ENCODE peak calls at places on chromosomes 2 and 18, in eight cellular contexts. One of them, this sample, is unnamed.

GRCh38 chr2:241126201-241126611 is 23.1 kb downstream of the PASK start:
- DNase-seq in tibial artery: no peak
- DNase-seq in stimulated activated CD8-positive, alpha-beta memory T cell treated with anti-CD3 and anti-CD28 coated beads, Interleukin-15, amount 100 ng/mL, for 24 hours: no peak
- DNase-seq in caudate nucleus: no peak
- DNase-seq in HS-5: no peak
- DNase-seq in activated CD8-positive, alpha-beta memory T cell treated with anti-CD3 and anti-CD28 coated beads, Interleukin-2, amount 10 ng/mL, durations not matched to agents 7 days and 5 days: no peak
- DNase-seq in activated T-cell treated with anti-CD3 and anti-CD28 coated beads, Interleukin-2, amount 50 U/mL, for 72 hours: no peak
- DNase-seq in GM20000: no peak
- DNase-seq in this sample: no peak

GRCh38 chr2:136235451-136236418 is 117.8 kb upstream of the CXCR4 start:
- DNase-seq in tibial artery: no peak
- DNase-seq in stimulated activated CD8-positive, alpha-beta memory T cell treated with anti-CD3 and anti-CD28 coated beads, Interleukin-15, amount 100 ng/mL, for 24 hours: no peak
- DNase-seq in caudate nucleus: no peak
- DNase-seq in HS-5: peak
- DNase-seq in activated CD8-positive, alpha-beta memory T cell treated with anti-CD3 and anti-CD28 coated beads, Interleukin-2, amount 10 ng/mL, durations not matched to agents 7 days and 5 days: no peak
- DNase-seq in activated T-cell treated with anti-CD3 and anti-CD28 coated beads, Interleukin-2, amount 50 U/mL, for 72 hours: no peak
- DNase-seq in GM20000: no peak
- DNase-seq in this sample: no peak

GRCh38 chr2:9797681-9798556 is 45.4 kb upstream of the TAF1B start:
- DNase-seq in tibial artery: no peak
- DNase-seq in stimulated activated CD8-positive, alpha-beta memory T cell treated with anti-CD3 and anti-CD28 coated beads, Interleukin-15, amount 100 ng/mL, for 24 hours: no peak
- DNase-seq in caudate nucleus: no peak
- DNase-seq in HS-5: no peak
- DNase-seq in activated CD8-positive, alpha-beta memory T cell treated with anti-CD3 and anti-CD28 coated beads, Interleukin-2, amount 10 ng/mL, durations not matched to agents 7 days and 5 days: no peak
- DNase-seq in activated T-cell treated with anti-CD3 and anti-CD28 coated beads, Interleukin-2, amount 50 U/mL, for 72 hours: no peak
- DNase-seq in GM20000: no peak
- DNase-seq in this sample: no peak

GRCh38 chr2:46645681-46646162 is 166.4 kb downstream of the TMEM247 start:
- DNase-seq in tibial artery: no peak
- DNase-seq in stimulated activated CD8-positive, alpha-beta memory T cell treated with anti-CD3 and anti-CD28 coated beads, Interleukin-15, amount 100 ng/mL, for 24 hours: no peak
- DNase-seq in caudate nucleus: peak
- DNase-seq in HS-5: peak
- DNase-seq in activated CD8-positive, alpha-beta memory T cell treated with anti-CD3 and anti-CD28 coated beads, Interleukin-2, amount 10 ng/mL, durations not matched to agents 7 days and 5 days: no peak
- DNase-seq in activated T-cell treated with anti-CD3 and anti-CD28 coated beads, Interleukin-2, amount 50 U/mL, for 72 hours: no peak
- DNase-seq in GM20000: no peak
- DNase-seq in this sample: no peak

GRCh38 chr2:19796036-19796703 is 105.6 kb downstream of the TTC32 start:
- DNase-seq in tibial artery: no peak
- DNase-seq in stimulated activated CD8-positive, alpha-beta memory T cell treated with anti-CD3 and anti-CD28 coated beads, Interleukin-15, amount 100 ng/mL, for 24 hours: no peak
- DNase-seq in caudate nucleus: no peak
- DNase-seq in HS-5: no peak
- DNase-seq in activated CD8-positive, alpha-beta memory T cell treated with anti-CD3 and anti-CD28 coated beads, Interleukin-2, amount 10 ng/mL, durations not matched to agents 7 days and 5 days: no peak
- DNase-seq in activated T-cell treated with anti-CD3 and anti-CD28 coated beads, Interleukin-2, amount 50 U/mL, for 72 hours: no peak
- DNase-seq in GM20000: no peak
- DNase-seq in this sample: no peak

GRCh38 chr2:7430421-7430868 is 513.2 kb downstream of the RNF144A start:
- DNase-seq in tibial artery: no peak
- DNase-seq in stimulated activated CD8-positive, alpha-beta memory T cell treated with anti-CD3 and anti-CD28 coated beads, Interleukin-15, amount 100 ng/mL, for 24 hours: no peak
- DNase-seq in caudate nucleus: no peak
- DNase-seq in HS-5: no peak
- DNase-seq in activated CD8-positive, alpha-beta memory T cell treated with anti-CD3 and anti-CD28 coated beads, Interleukin-2, amount 10 ng/mL, durations not matched to agents 7 days and 5 days: peak
- DNase-seq in activated T-cell treated with anti-CD3 and anti-CD28 coated beads, Interleukin-2, amount 50 U/mL, for 72 hours: peak
- DNase-seq in GM20000: no peak
- DNase-seq in this sample: no peak

GRCh38 chr18:13309031-13309430 is 90.5 kb downstream of the LDLRAD4 start:
- DNase-seq in tibial artery: no peak
- DNase-seq in stimulated activated CD8-positive, alpha-beta memory T cell treated with anti-CD3 and anti-CD28 coated beads, Interleukin-15, amount 100 ng/mL, for 24 hours: no peak
- DNase-seq in caudate nucleus: no peak
- DNase-seq in HS-5: no peak
- DNase-seq in activated CD8-positive, alpha-beta memory T cell treated with anti-CD3 and anti-CD28 coated beads, Interleukin-2, amount 10 ng/mL, durations not matched to agents 7 days and 5 days: no peak
- DNase-seq in activated T-cell treated with anti-CD3 and anti-CD28 coated beads, Interleukin-2, amount 50 U/mL, for 72 hours: no peak
- DNase-seq in GM20000: no peak
- DNase-seq in this sample: peak

GRCh38 chr2:109125595-109126500 is 3.2 kb upstream of the SH3RF3 start:
- DNase-seq in tibial artery: no peak
- DNase-seq in stimulated activated CD8-positive, alpha-beta memory T cell treated with anti-CD3 and anti-CD28 coated beads, Interleukin-15, amount 100 ng/mL, for 24 hours: no peak
- DNase-seq in caudate nucleus: no peak
- DNase-seq in HS-5: peak
- DNase-seq in activated CD8-positive, alpha-beta memory T cell treated with anti-CD3 and anti-CD28 coated beads, Interleukin-2, amount 10 ng/mL, durations not matched to agents 7 days and 5 days: no peak
- DNase-seq in activated T-cell treated with anti-CD3 and anti-CD28 coated beads, Interleukin-2, amount 50 U/mL, for 72 hours: no peak
- DNase-seq in GM20000: no peak
- DNase-seq in this sample: no peak

GRCh38 chr18:76581261-76581660 is 86.2 kb upstream of the ZNF516 start:
- DNase-seq in tibial artery: no peak
- DNase-seq in stimulated activated CD8-positive, alpha-beta memory T cell treated with anti-CD3 and anti-CD28 coated beads, Interleukin-15, amount 100 ng/mL, for 24 hours: no peak
- DNase-seq in caudate nucleus: no peak
- DNase-seq in HS-5: no peak
- DNase-seq in activated CD8-positive, alpha-beta memory T cell treated with anti-CD3 and anti-CD28 coated beads, Interleukin-2, amount 10 ng/mL, durations not matched to agents 7 days and 5 days: no peak
- DNase-seq in activated T-cell treated with anti-CD3 and anti-CD28 coated beads, Interleukin-2, amount 50 U/mL, for 72 hours: no peak
- DNase-seq in GM20000: no peak
- DNase-seq in this sample: peak

GRCh38 chr18:37322497-37323035 is 243.0 kb downstream of the CELF4 start:
- DNase-seq in tibial artery: no peak
- DNase-seq in stimulated activated CD8-positive, alpha-beta memory T cell treated with anti-CD3 and anti-CD28 coated beads, Interleukin-15, amount 100 ng/mL, for 24 hours: no peak
- DNase-seq in caudate nucleus: peak
- DNase-seq in HS-5: no peak
- DNase-seq in activated CD8-positive, alpha-beta memory T cell treated with anti-CD3 and anti-CD28 coated beads, Interleukin-2, amount 10 ng/mL, durations not matched to agents 7 days and 5 days: peak
- DNase-seq in activated T-cell treated with anti-CD3 and anti-CD28 coated beads, Interleukin-2, amount 50 U/mL, for 72 hours: peak
- DNase-seq in GM20000: peak
- DNase-seq in this sample: no peak

GRCh38 chr18:9366126-9366714 is 31.6 kb downstream of the TWSG1 start:
- DNase-seq in tibial artery: peak
- DNase-seq in stimulated activated CD8-positive, alpha-beta memory T cell treated with anti-CD3 and anti-CD28 coated beads, Interleukin-15, amount 100 ng/mL, for 24 hours: no peak
- DNase-seq in caudate nucleus: peak
- DNase-seq in HS-5: no peak
- DNase-seq in activated CD8-positive, alpha-beta memory T cell treated with anti-CD3 and anti-CD28 coated beads, Interleukin-2, amount 10 ng/mL, durations not matched to agents 7 days and 5 days: no peak
- DNase-seq in activated T-cell treated with anti-CD3 and anti-CD28 coated beads, Interleukin-2, amount 50 U/mL, for 72 hours: no peak
- DNase-seq in GM20000: no peak
- DNase-seq in this sample: no peak

GRCh38 chr2:214557884-214558283 is 147.0 kb downstream of the VWC2L start:
- DNase-seq in tibial artery: no peak
- DNase-seq in stimulated activated CD8-positive, alpha-beta memory T cell treated with anti-CD3 and anti-CD28 coated beads, Interleukin-15, amount 100 ng/mL, for 24 hours: no peak
- DNase-seq in caudate nucleus: no peak
- DNase-seq in HS-5: no peak
- DNase-seq in activated CD8-positive, alpha-beta memory T cell treated with anti-CD3 and anti-CD28 coated beads, Interleukin-2, amount 10 ng/mL, durations not matched to agents 7 days and 5 days: no peak
- DNase-seq in activated T-cell treated with anti-CD3 and anti-CD28 coated beads, Interleukin-2, amount 50 U/mL, for 72 hours: no peak
- DNase-seq in GM20000: no peak
- DNase-seq in this sample: no peak

GRCh38 chr2:155975734-155976133 is 356.8 kb downstream of the NR4A2 start:
- DNase-seq in tibial artery: no peak
- DNase-seq in stimulated activated CD8-positive, alpha-beta memory T cell treated with anti-CD3 and anti-CD28 coated beads, Interleukin-15, amount 100 ng/mL, for 24 hours: no peak
- DNase-seq in caudate nucleus: no peak
- DNase-seq in HS-5: peak
- DNase-seq in activated CD8-positive, alpha-beta memory T cell treated with anti-CD3 and anti-CD28 coated beads, Interleukin-2, amount 10 ng/mL, durations not matched to agents 7 days and 5 days: no peak
- DNase-seq in activated T-cell treated with anti-CD3 and anti-CD28 coated beads, Interleukin-2, amount 50 U/mL, for 72 hours: no peak
- DNase-seq in GM20000: no peak
- DNase-seq in this sample: no peak

GRCh38 chr18:13680612-13681011 is 45.7 kb downstream of the FAM210A start:
- DNase-seq in tibial artery: no peak
- DNase-seq in stimulated activated CD8-positive, alpha-beta memory T cell treated with anti-CD3 and anti-CD28 coated beads, Interleukin-15, amount 100 ng/mL, for 24 hours: no peak
- DNase-seq in caudate nucleus: no peak
- DNase-seq in HS-5: no peak
- DNase-seq in activated CD8-positive, alpha-beta memory T cell treated with anti-CD3 and anti-CD28 coated beads, Interleukin-2, amount 10 ng/mL, durations not matched to agents 7 days and 5 days: no peak
- DNase-seq in activated T-cell treated with anti-CD3 and anti-CD28 coated beads, Interleukin-2, amount 50 U/mL, for 72 hours: no peak
- DNase-seq in GM20000: no peak
- DNase-seq in this sample: no peak

GRCh38 chr2:231334179-231334930 is 61.2 kb upstream of the B3GNT7 start:
- DNase-seq in tibial artery: no peak
- DNase-seq in stimulated activated CD8-positive, alpha-beta memory T cell treated with anti-CD3 and anti-CD28 coated beads, Interleukin-15, amount 100 ng/mL, for 24 hours: no peak
- DNase-seq in caudate nucleus: peak
- DNase-seq in HS-5: no peak
- DNase-seq in activated CD8-positive, alpha-beta memory T cell treated with anti-CD3 and anti-CD28 coated beads, Interleukin-2, amount 10 ng/mL, durations not matched to agents 7 days and 5 days: no peak
- DNase-seq in activated T-cell treated with anti-CD3 and anti-CD28 coated beads, Interleukin-2, amount 50 U/mL, for 72 hours: no peak
- DNase-seq in GM20000: no peak
- DNase-seq in this sample: no peak

GRCh38 chr18:74806700-74807416 is 209.2 kb downstream of the ZNF407 start:
- DNase-seq in tibial artery: no peak
- DNase-seq in stimulated activated CD8-positive, alpha-beta memory T cell treated with anti-CD3 and anti-CD28 coated beads, Interleukin-15, amount 100 ng/mL, for 24 hours: no peak
- DNase-seq in caudate nucleus: no peak
- DNase-seq in HS-5: peak
- DNase-seq in activated CD8-positive, alpha-beta memory T cell treated with anti-CD3 and anti-CD28 coated beads, Interleukin-2, amount 10 ng/mL, durations not matched to agents 7 days and 5 days: no peak
- DNase-seq in activated T-cell treated with anti-CD3 and anti-CD28 coated beads, Interleukin-2, amount 50 U/mL, for 72 hours: no peak
- DNase-seq in GM20000: peak
- DNase-seq in this sample: no peak

GRCh38 chr2:9002637-9003365 is 683 bp downstream of the MBOAT2 start:
- DNase-seq in tibial artery: no peak
- DNase-seq in stimulated activated CD8-positive, alpha-beta memory T cell treated with anti-CD3 and anti-CD28 coated beads, Interleukin-15, amount 100 ng/mL, for 24 hours: no peak
- DNase-seq in caudate nucleus: peak
- DNase-seq in HS-5: no peak
- DNase-seq in activated CD8-positive, alpha-beta memory T cell treated with anti-CD3 and anti-CD28 coated beads, Interleukin-2, amount 10 ng/mL, durations not matched to agents 7 days and 5 days: no peak
- DNase-seq in activated T-cell treated with anti-CD3 and anti-CD28 coated beads, Interleukin-2, amount 50 U/mL, for 72 hours: peak
- DNase-seq in GM20000: peak
- DNase-seq in this sample: no peak

GRCh38 chr2:202574541-202574940 is 60.2 kb upstream of the FAM117B start:
- DNase-seq in tibial artery: no peak
- DNase-seq in stimulated activated CD8-positive, alpha-beta memory T cell treated with anti-CD3 and anti-CD28 coated beads, Interleukin-15, amount 100 ng/mL, for 24 hours: no peak
- DNase-seq in caudate nucleus: no peak
- DNase-seq in HS-5: no peak
- DNase-seq in activated CD8-positive, alpha-beta memory T cell treated with anti-CD3 and anti-CD28 coated beads, Interleukin-2, amount 10 ng/mL, durations not matched to agents 7 days and 5 days: no peak
- DNase-seq in activated T-cell treated with anti-CD3 and anti-CD28 coated beads, Interleukin-2, amount 50 U/mL, for 72 hours: no peak
- DNase-seq in GM20000: no peak
- DNase-seq in this sample: no peak

GRCh38 chr2:75224636-75225094 is 25.3 kb upstream of the TACR1 start:
- DNase-seq in tibial artery: no peak
- DNase-seq in stimulated activated CD8-positive, alpha-beta memory T cell treated with anti-CD3 and anti-CD28 coated beads, Interleukin-15, amount 100 ng/mL, for 24 hours: no peak
- DNase-seq in caudate nucleus: no peak
- DNase-seq in HS-5: no peak
- DNase-seq in activated CD8-positive, alpha-beta memory T cell treated with anti-CD3 and anti-CD28 coated beads, Interleukin-2, amount 10 ng/mL, durations not matched to agents 7 days and 5 days: no peak
- DNase-seq in activated T-cell treated with anti-CD3 and anti-CD28 coated beads, Interleukin-2, amount 50 U/mL, for 72 hours: no peak
- DNase-seq in GM20000: no peak
- DNase-seq in this sample: no peak

GRCh38 chr2:9517118-9517782 is 38.4 kb downstream of the ADAM17 start:
- DNase-seq in tibial artery: no peak
- DNase-seq in stimulated activated CD8-positive, alpha-beta memory T cell treated with anti-CD3 and anti-CD28 coated beads, Interleukin-15, amount 100 ng/mL, for 24 hours: no peak
- DNase-seq in caudate nucleus: no peak
- DNase-seq in HS-5: no peak
- DNase-seq in activated CD8-positive, alpha-beta memory T cell treated with anti-CD3 and anti-CD28 coated beads, Interleukin-2, amount 10 ng/mL, durations not matched to agents 7 days and 5 days: no peak
- DNase-seq in activated T-cell treated with anti-CD3 and anti-CD28 coated beads, Interleukin-2, amount 50 U/mL, for 72 hours: no peak
- DNase-seq in GM20000: no peak
- DNase-seq in this sample: no peak

GRCh38 chr18:79511671-79512301 is 116.1 kb downstream of the NFATC1 start:
- DNase-seq in tibial artery: peak
- DNase-seq in stimulated activated CD8-positive, alpha-beta memory T cell treated with anti-CD3 and anti-CD28 coated beads, Interleukin-15, amount 100 ng/mL, for 24 hours: no peak
- DNase-seq in caudate nucleus: no peak
- DNase-seq in HS-5: no peak
- DNase-seq in activated CD8-positive, alpha-beta memory T cell treated with anti-CD3 and anti-CD28 coated beads, Interleukin-2, amount 10 ng/mL, durations not matched to agents 7 days and 5 days: peak
- DNase-seq in activated T-cell treated with anti-CD3 and anti-CD28 coated beads, Interleukin-2, amount 50 U/mL, for 72 hours: no peak
- DNase-seq in GM20000: no peak
- DNase-seq in this sample: peak

GRCh38 chr2:20567159-20567925 is 83.6 kb downstream of the HS1BP3 start:
- DNase-seq in tibial artery: no peak
- DNase-seq in stimulated activated CD8-positive, alpha-beta memory T cell treated with anti-CD3 and anti-CD28 coated beads, Interleukin-15, amount 100 ng/mL, for 24 hours: no peak
- DNase-seq in caudate nucleus: no peak
- DNase-seq in HS-5: no peak
- DNase-seq in activated CD8-positive, alpha-beta memory T cell treated with anti-CD3 and anti-CD28 coated beads, Interleukin-2, amount 10 ng/mL, durations not matched to agents 7 days and 5 days: no peak
- DNase-seq in activated T-cell treated with anti-CD3 and anti-CD28 coated beads, Interleukin-2, amount 50 U/mL, for 72 hours: no peak
- DNase-seq in GM20000: no peak
- DNase-seq in this sample: no peak

GRCh38 chr2:9358846-9359245 is 64.5 kb downstream of the ITGB1BP1 start:
- DNase-seq in tibial artery: no peak
- DNase-seq in stimulated activated CD8-positive, alpha-beta memory T cell treated with anti-CD3 and anti-CD28 coated beads, Interleukin-15, amount 100 ng/mL, for 24 hours: no peak
- DNase-seq in caudate nucleus: no peak
- DNase-seq in HS-5: no peak
- DNase-seq in activated CD8-positive, alpha-beta memory T cell treated with anti-CD3 and anti-CD28 coated beads, Interleukin-2, amount 10 ng/mL, durations not matched to agents 7 days and 5 days: no peak
- DNase-seq in activated T-cell treated with anti-CD3 and anti-CD28 coated beads, Interleukin-2, amount 50 U/mL, for 72 hours: no peak
- DNase-seq in GM20000: no peak
- DNase-seq in this sample: no peak

GRCh38 chr2:64263315-64263714 is 119.1 kb upstream of the PELI1 start:
- DNase-seq in tibial artery: no peak
- DNase-seq in stimulated activated CD8-positive, alpha-beta memory T cell treated with anti-CD3 and anti-CD28 coated beads, Interleukin-15, amount 100 ng/mL, for 24 hours: no peak
- DNase-seq in caudate nucleus: no peak
- DNase-seq in HS-5: peak
- DNase-seq in activated CD8-positive, alpha-beta memory T cell treated with anti-CD3 and anti-CD28 coated beads, Interleukin-2, amount 10 ng/mL, durations not matched to agents 7 days and 5 days: no peak
- DNase-seq in activated T-cell treated with anti-CD3 and anti-CD28 coated beads, Interleukin-2, amount 50 U/mL, for 72 hours: no peak
- DNase-seq in GM20000: no peak
- DNase-seq in this sample: no peak

GRCh38 chr18:46474487-46475366 is 182.3 kb downstream of the LOXHD1 start:
- DNase-seq in tibial artery: no peak
- DNase-seq in stimulated activated CD8-positive, alpha-beta memory T cell treated with anti-CD3 and anti-CD28 coated beads, Interleukin-15, amount 100 ng/mL, for 24 hours: no peak
- DNase-seq in caudate nucleus: no peak
- DNase-seq in HS-5: no peak
- DNase-seq in activated CD8-positive, alpha-beta memory T cell treated with anti-CD3 and anti-CD28 coated beads, Interleukin-2, amount 10 ng/mL, durations not matched to agents 7 days and 5 days: no peak
- DNase-seq in activated T-cell treated with anti-CD3 and anti-CD28 coated beads, Interleukin-2, amount 50 U/mL, for 72 hours: no peak
- DNase-seq in GM20000: no peak
- DNase-seq in this sample: no peak